ENCODE peak calls at places on chromosomes 1 and 21, in nine cellular contexts. Q is stomach, M is HepG2, L is suprapubic skin, S is GM12892, H is prostate gland, V is endothelial cell of umbilical vein, C is sigmoid colon, I is transverse colon. D is an unnamed sample.

GRCh38 chr1:30601316-30602085 is 121.9 kb downstream of the MATN1 start:
- DNase-seq in H (no peak), V (no peak), L (no peak), M (no peak), Q (no peak), C (no peak), S (no peak), I (no peak), D (no peak)

GRCh38 chr1:210072891-210073509 is 135.0 kb downstream of the SYT14 start:
- DNase-seq in I (no peak), S (no peak), V (no peak), H (no peak), M (no peak), Q (no peak), L (no peak), C (no peak), D (no peak)

GRCh38 chr1:201513498-201514243 is 6.7 kb upstream of the CSRP1 start:
- DNase-seq in Q (no peak), S (no peak), C (peak), L (no peak), H (no peak), M (no peak), I (no peak), V (no peak), D (no peak)

GRCh38 chr1:53641481-53642214 is 97.3 kb downstream of the GLIS1 start:
- DNase-seq in I (no peak), C (peak), L (peak), H (no peak), Q (no peak), M (no peak), S (no peak), V (no peak), D (no peak)

GRCh38 chr1:37658486-37658885 is 23.8 kb upstream of the RSPO1 start:
- DNase-seq in H (no peak), M (no peak), C (no peak), V (no peak), L (no peak), S (no peak), Q (no peak), I (no peak), D (no peak)

GRCh38 chr1:9886063-9886742 is 23.9 kb downstream of the CTNNBIP1 start:
- DNase-seq in Q (no peak), L (no peak), M (no peak), H (no peak), S (no peak), C (no peak), V (no peak), I (no peak), D (no peak)

GRCh38 chr1:19533626-19534025 is 48.3 kb upstream of the CAPZB start:
- DNase-seq in C (no peak), V (no peak), Q (no peak), H (no peak), S (no peak), M (no peak), I (peak), L (no peak), D (no peak)

GRCh38 chr1:150576367-150576711 is 3.1 kb downstream of the MCL1 start:
- DNase-seq in V (no peak), S (no peak), M (no peak), Q (no peak), H (no peak), C (no peak), L (no peak), I (no peak), D (no peak)

GRCh38 chr1:192626366-192627179 is 9.4 kb upstream of the RGS13 start:
- DNase-seq in C (no peak), V (no peak), L (no peak), M (no peak), S (no peak), I (no peak), H (no peak), Q (no peak), D (no peak)

GRCh38 chr21:27371065-27371464 is 404.2 kb upstream of the ADAMTS5 start:
- DNase-seq in C (no peak), V (no peak), H (no peak), S (no peak), I (no peak), L (no peak), Q (no peak), M (no peak), D (no peak)

GRCh38 chr1:40059292-40059959 is 18.9 kb downstream of the CAP1 start:
- DNase-seq in S (no peak), H (no peak), C (no peak), I (peak), M (peak), V (peak), L (no peak), Q (no peak), D (no peak)

GRCh38 chr1:11655263-11656079 is 794 bp downstream of the FBXO44 start:
- DNase-seq in H (no peak), M (no peak), Q (no peak), I (no peak), S (no peak), L (no peak), C (no peak), V (no peak), D (no peak)

GRCh38 chr1:244349581-244350001 is 102.1 kb downstream of the ADSS2 start:
- DNase-seq in C (no peak), H (no peak), V (peak), I (no peak), S (no peak), Q (no peak), L (no peak), M (no peak), D (no peak)

GRCh38 chr21:35528109-35529042 is 479.3 kb upstream of the RUNX1 start:
- DNase-seq in C (no peak), I (peak), V (no peak), S (no peak), Q (no peak), M (no peak), L (no peak), H (no peak), D (peak)

GRCh38 chr1:46819335-46819734 is 20.5 kb downstream of the CYP4B1 start:
- DNase-seq in I (no peak), Q (no peak), H (no peak), C (no peak), V (no peak), L (no peak), S (no peak), M (no peak), D (no peak)

GRCh38 chr1:119320100-119320499 is 48.5 kb upstream of the HAO2 start:
- DNase-seq in Q (no peak), S (no peak), V (no peak), H (no peak), C (no peak), M (no peak), L (no peak), I (no peak), D (no peak)

GRCh38 chr1:9315411-9316079 is 22.9 kb downstream of the SPSB1 start:
- DNase-seq in Q (no peak), H (no peak), M (no peak), L (no peak), S (no peak), V (peak), C (no peak), I (no peak), D (no peak)

GRCh38 chr1:90434460-90434859 is 282.6 kb downstream of the BARHL2 start:
- DNase-seq in V (peak), Q (no peak), M (no peak), H (no peak), L (no peak), S (no peak), C (no peak), I (no peak), D (no peak)

GRCh38 chr21:45175326-45176085 is 101.1 kb downstream of the ADARB1 start:
- DNase-seq in C (no peak), L (no peak), S (no peak), I (no peak), V (no peak), H (no peak), M (no peak), Q (no peak), D (no peak)

GRCh38 chr1:34617717-34618116 is 137.1 kb upstream of the GJB5 start:
- DNase-seq in V (no peak), C (no peak), I (no peak), L (no peak), M (no peak), S (no peak), Q (no peak), H (no peak), D (no peak)

GRCh38 chr1:203103201-203103600 is 17.4 kb upstream of the MYOG start:
- DNase-seq in S (no peak), V (no peak), I (no peak), C (no peak), Q (peak), L (no peak), M (no peak), H (no peak), D (no peak)

GRCh38 chr1:55214214-55214902 is 806 bp downstream of the USP24 start:
- DNase-seq in S (no peak), I (peak), H (peak), V (peak), C (peak), L (peak), M (peak), Q (peak), D (peak)

GRCh38 chr1:46412853-46413595 is 18.9 kb downstream of the FAAH start:
- DNase-seq in L (no peak), C (no peak), V (no peak), Q (no peak), I (no peak), H (no peak), S (no peak), M (no peak), D (no peak)

GRCh38 chr1:22829001-22829989 is 118.7 kb downstream of the EPHB2 start:
- DNase-seq in H (peak), I (no peak), V (no peak), M (no peak), Q (no peak), S (no peak), L (no peak), C (no peak), D (no peak)

GRCh38 chr21:25974937-25975336 is 195.6 kb downstream of the APP start:
- DNase-seq in L (no peak), Q (no peak), V (no peak), M (no peak), I (no peak), H (no peak), S (no peak), C (no peak), D (no peak)

GRCh38 chr1:46613661-46614603 is 2.7 kb downstream of the MOB3C start:
- DNase-seq in C (peak), Q (peak), H (peak), V (peak), S (peak), M (no peak), L (peak), I (peak), D (peak)

GRCh38 chr1:109151146-109151545 is 37.2 kb downstream of the ELAPOR1 start:
- DNase-seq in S (no peak), I (peak), L (no peak), M (peak), V (peak), Q (peak), H (peak), C (no peak), D (no peak)

GRCh38 chr1:28865997-28866650 is 48.2 kb upstream of the EPB41 start:
- DNase-seq in Q (no peak), H (no peak), I (no peak), S (no peak), C (no peak), M (no peak), V (no peak), L (no peak), D (no peak)

GRCh38 chr1:160797861-160798273 is 1.9 kb downstream of the LY9 start:
- DNase-seq in M (no peak), H (no peak), S (no peak), V (no peak), I (peak), Q (peak), C (no peak), L (no peak), D (no peak)

GRCh38 chr1:99207216-99207615 is 57.1 kb upstream of the PLPPR4 start:
- DNase-seq in Q (no peak), L (no peak), M (no peak), V (no peak), H (no peak), C (no peak), S (no peak), I (no peak), D (no peak)

GRCh38 chr1:228450200-228450599 is 33.5 kb upstream of the TRIM17 start:
- DNase-seq in Q (no peak), V (no peak), L (no peak), S (no peak), H (no peak), C (peak), M (no peak), I (no peak), D (no peak)

GRCh38 chr21:38179504-38179900 is 77.3 kb upstream of the KCNJ15 start:
- DNase-seq in Q (no peak), M (no peak), L (no peak), V (no peak), S (no peak), I (no peak), C (no peak), H (no peak), D (no peak)

GRCh38 chr1:220363196-220363831 is 91.1 kb upstream of the RAB3GAP2 start:
- DNase-seq in M (no peak), C (no peak), Q (no peak), H (no peak), S (no peak), I (no peak), L (no peak), V (no peak), D (no peak)

GRCh38 chr1:17596186-17596585 is 56.7 kb downstream of the ARHGEF10L start:
- DNase-seq in H (no peak), M (no peak), Q (no peak), I (peak), V (no peak), S (no peak), L (no peak), C (no peak), D (no peak)

GRCh38 chr21:23853796-23854379 is 1753.4 kb downstream of the MRPL39 start:
- DNase-seq in H (no peak), V (peak), L (no peak), Q (no peak), M (no peak), C (no peak), S (no peak), I (no peak), D (peak)

GRCh38 chr1:10734900-10735602 is 61.4 kb downstream of the CASZ1 start:
- DNase-seq in S (no peak), Q (no peak), L (no peak), C (no peak), V (no peak), M (no peak), I (no peak), H (no peak), D (no peak)

GRCh38 chr1:40404670-40405462 is 31.3 kb downstream of the SMAP2 start:
- DNase-seq in M (peak), I (no peak), C (no peak), H (peak), S (no peak), Q (no peak), L (no peak), V (peak), D (no peak)

GRCh38 chr1:229563701-229564100 is 5.2 kb upstream of the ABCB10 start:
- DNase-seq in V (no peak), H (no peak), M (no peak), I (no peak), L (no peak), C (peak), Q (no peak), S (no peak), D (no peak)

GRCh38 chr1:212578043-212578442 is 30.5 kb upstream of the ATF3 start:
- DNase-seq in I (no peak), C (no peak), M (no peak), H (no peak), L (no peak), S (no peak), V (no peak), Q (no peak), D (no peak)

GRCh38 chr1:223102797-223103533 is 40.1 kb downstream of the TLR5 start:
- DNase-seq in I (no peak), H (no peak), Q (peak), L (no peak), S (no peak), M (no peak), C (no peak), V (peak), D (no peak)
- TF ChIP-seq POLR2AphosphoS5 in I (no peak), H (no peak), Q (peak), L (no peak), S (no peak), M (no peak), C (no peak), V (peak), D (no peak)

GRCh38 chr1:154974808-154975408 is 427 bp downstream of the CKS1B start:
- DNase-seq in Q (peak), V (peak), S (peak), L (peak), M (peak), I (peak), H (peak), C (peak), D (peak)

GRCh38 chr1:154974086-154974807 is at the start of gene CKS1B:
- DNase-seq in Q (peak), V (peak), H (peak), S (peak), L (peak), M (peak), C (peak), I (peak), D (peak)

GRCh38 chr1:154978360-154978759 is 3.9 kb downstream of the CKS1B start:
- DNase-seq in L (no peak), M (no peak), V (no peak), S (no peak), I (no peak), H (no peak), Q (no peak), C (no peak), D (no peak)

GRCh38 chr1:154973344-154974085 is 966 bp upstream of the CKS1B start:
- DNase-seq in V (peak), S (peak), C (peak), L (peak), M (peak), H (peak), I (peak), Q (peak), D (peak)

GRCh38 chr1:154975409-154976205 is 1.1 kb downstream of the CKS1B start:
- DNase-seq in Q (peak), S (no peak), M (no peak), C (peak), H (peak), V (peak), L (peak), I (peak), D (no peak)
- TF ChIP-seq POLR2AphosphoS5 in Q (no peak), S (no peak), M (no peak), C (no peak), H (peak), V (no peak), L (no peak), I (peak), D (no peak)

GRCh38 chr1:172827301-172827700 is 168.4 kb downstream of the FASLG start:
- DNase-seq in C (no peak), I (no peak), Q (no peak), S (no peak), V (no peak), M (no peak), H (no peak), L (no peak), D (no peak)

GRCh38 chr1:172827841-172828240 is 168.9 kb downstream of the FASLG start:
- DNase-seq in S (no peak), H (no peak), L (no peak), C (no peak), I (no peak), Q (no peak), M (no peak), V (no peak), D (no peak)

GRCh38 chr1:172824199-172824598 is 165.3 kb downstream of the FASLG start:
- DNase-seq in C (no peak), Q (no peak), M (no peak), L (no peak), S (no peak), H (no peak), I (no peak), V (no peak), D (no peak)

GRCh38 chr1:172823534-172823933 is 164.6 kb downstream of the FASLG start:
- DNase-seq in L (no peak), S (no peak), C (no peak), H (no peak), I (no peak), Q (no peak), M (no peak), V (no peak), D (no peak)

DNA sequence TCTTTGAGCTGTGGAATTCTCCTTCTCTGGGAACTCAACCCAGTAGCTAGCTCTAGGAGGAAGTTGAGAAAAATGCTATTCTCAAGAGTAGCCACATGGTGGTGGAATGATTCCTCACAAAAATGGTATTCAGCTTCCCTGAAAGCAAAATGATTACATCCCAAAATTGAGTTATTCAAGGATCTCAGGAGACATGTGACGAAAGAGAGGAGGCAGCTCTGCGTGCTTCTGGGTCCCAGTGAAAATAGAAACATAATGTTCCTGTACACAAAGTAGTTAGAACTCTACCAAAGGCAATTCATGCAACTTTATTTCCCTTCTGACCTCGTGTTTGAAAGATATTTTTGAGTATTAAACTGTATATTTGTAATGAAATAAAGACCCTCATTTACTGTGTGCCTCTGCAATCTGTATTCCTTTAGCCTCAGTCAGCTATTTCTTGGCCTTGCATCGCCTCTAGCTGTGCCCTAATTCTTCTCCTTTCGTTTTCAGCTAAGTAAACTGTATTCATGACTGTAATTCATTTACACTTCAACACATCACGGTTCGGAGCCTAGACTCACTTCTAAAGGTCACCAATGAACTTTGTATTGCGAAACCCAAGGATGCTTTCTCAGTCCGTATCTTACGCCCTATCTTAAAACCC is 167.3 kb downstream of the FASLG start:
- DNase-seq in V (peak), L (no peak), M (peak), C (peak), S (no peak), Q (no peak), H (no peak), I (no peak), D (no peak)
- TF ChIP-seq POLR2AphosphoS5 in V (peak), L (no peak), M (no peak), C (peak), S (no peak), Q (peak), H (peak), I (peak), D (no peak)

GRCh38 chr21:31922881-31923280 is 50.1 kb downstream of the HUNK start:
- DNase-seq in Q (no peak), M (no peak), L (no peak), I (no peak), H (no peak), V (no peak), S (no peak), C (no peak), D (no peak)

GRCh38 chr21:31926498-31926897 is 53.7 kb downstream of the HUNK start:
- DNase-seq in M (no peak), V (no peak), H (no peak), Q (no peak), C (no peak), L (no peak), S (no peak), I (no peak), D (no peak)

GRCh38 chr21:31924548-31924947 is 51.7 kb downstream of the HUNK start:
- DNase-seq in C (no peak), Q (no peak), V (no peak), M (no peak), H (no peak), I (no peak), S (no peak), L (no peak), D (no peak)

GRCh38 chr21:31921079-31921478 is 48.3 kb downstream of the HUNK start:
- DNase-seq in I (no peak), S (no peak), M (no peak), L (no peak), H (no peak), V (no peak), Q (no peak), C (no peak), D (no peak)

DNA sequence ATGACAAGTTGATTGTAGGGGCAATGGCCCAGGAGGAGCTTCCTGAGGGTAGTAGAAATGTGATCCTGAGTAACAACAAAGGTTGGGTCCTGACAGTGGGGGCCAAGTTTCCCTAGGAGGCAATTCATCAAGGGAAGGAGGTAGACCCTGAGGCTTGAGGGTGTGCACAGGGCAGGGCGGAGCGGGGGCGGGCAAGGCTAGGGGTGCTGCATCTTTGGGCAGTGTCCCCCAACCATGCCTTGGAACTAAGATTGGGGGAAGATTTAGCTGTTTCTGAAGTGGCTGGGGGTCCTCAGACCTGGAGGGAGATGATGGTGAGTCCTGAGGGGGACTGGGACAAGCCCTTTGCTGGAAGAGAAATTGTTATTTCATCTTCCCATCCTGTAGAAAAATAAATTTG is 50.9 kb downstream of the HUNK start:
- DNase-seq in Q (no peak), V (no peak), M (no peak), C (no peak), L (no peak), H (no peak), I (no peak), S (no peak), D (no peak)
- TF ChIP-seq POLR2AphosphoS5 in Q (no peak), V (no peak), M (no peak), C (no peak), L (no peak), H (no peak), I (no peak), S (no peak), D (no peak)